ENCODE peak calls at places on chromosomes 5 and 9, in eight cellular contexts. One of them, this sample, is unnamed. For H3K36me3, the result is how much of the 10 kb centered on the place peaks cover.

GRCh38 chr9:82367929-82368328 is 379.4 kb downstream of the SPATA31D1 start:
- DNase-seq in upper lobe of right lung: no peak
- DNase-seq in tibial nerve: no peak
- DNase-seq in mammary epithelial cell: no peak
- DNase-seq in pancreas: no peak
- DNase-seq in psoas muscle: no peak
- DNase-seq in endodermal cell: no peak
- DNase-seq in mucosa of descending colon: no peak
- DNase-seq in this sample: no peak

GRCh38 chr9:108275906-108276305 is 579.9 kb downstream of the ACTL7B start:
- DNase-seq in upper lobe of right lung: no peak
- DNase-seq in tibial nerve: no peak
- DNase-seq in mammary epithelial cell: no peak
- DNase-seq in pancreas: no peak
- DNase-seq in psoas muscle: no peak
- DNase-seq in endodermal cell: no peak
- DNase-seq in mucosa of descending colon: no peak
- DNase-seq in this sample: no peak

GRCh38 chr9:79134654-79135053 is 437.1 kb upstream of the TLE4 start:
- DNase-seq in upper lobe of right lung: no peak
- DNase-seq in tibial nerve: no peak
- DNase-seq in mammary epithelial cell: peak
- DNase-seq in pancreas: no peak
- DNase-seq in psoas muscle: no peak
- DNase-seq in endodermal cell: peak
- DNase-seq in mucosa of descending colon: no peak
- DNase-seq in this sample: no peak

GRCh38 chr9:96230002-96230401 is 72.0 kb downstream of the HSD17B3 start:
- DNase-seq in upper lobe of right lung: no peak
- DNase-seq in tibial nerve: no peak
- DNase-seq in mammary epithelial cell: no peak
- DNase-seq in pancreas: no peak
- DNase-seq in psoas muscle: no peak
- DNase-seq in endodermal cell: no peak
- DNase-seq in mucosa of descending colon: no peak
- DNase-seq in this sample: no peak

GRCh38 chr5:146369691-146370090 is 31.1 kb downstream of the POU4F3 start:
- DNase-seq in upper lobe of right lung: no peak
- DNase-seq in tibial nerve: no peak
- DNase-seq in mammary epithelial cell: peak
- DNase-seq in pancreas: no peak
- DNase-seq in psoas muscle: no peak
- DNase-seq in endodermal cell: no peak
- DNase-seq in mucosa of descending colon: no peak
- DNase-seq in this sample: no peak

GRCh38 chr9:9122230-9122875 is 1322.8 kb upstream of the DMAC1 start:
- DNase-seq in upper lobe of right lung: no peak
- DNase-seq in tibial nerve: no peak
- DNase-seq in mammary epithelial cell: no peak
- DNase-seq in pancreas: no peak
- DNase-seq in psoas muscle: no peak
- DNase-seq in endodermal cell: no peak
- DNase-seq in mucosa of descending colon: no peak
- DNase-seq in this sample: no peak

GRCh38 chr5:95955996-95956899 is 5.4 kb downstream of the ELL2 start:
- DNase-seq in upper lobe of right lung: no peak
- DNase-seq in tibial nerve: no peak
- DNase-seq in mammary epithelial cell: no peak
- DNase-seq in pancreas: no peak
- DNase-seq in psoas muscle: no peak
- DNase-seq in endodermal cell: no peak
- DNase-seq in mucosa of descending colon: no peak
- DNase-seq in this sample: no peak

GRCh38 chr5:178589180-178590140 is 733 bp downstream of the COL23A1 start:
- DNase-seq in upper lobe of right lung: peak
- DNase-seq in tibial nerve: no peak
- DNase-seq in mammary epithelial cell: peak
- DNase-seq in pancreas: no peak
- DNase-seq in psoas muscle: no peak
- DNase-seq in endodermal cell: peak
- DNase-seq in mucosa of descending colon: no peak
- DNase-seq in this sample: peak

GRCh38 chr9:36056896-36057295 is 20.2 kb downstream of the RECK start:
- DNase-seq in upper lobe of right lung: no peak
- DNase-seq in tibial nerve: no peak
- DNase-seq in mammary epithelial cell: no peak
- DNase-seq in pancreas: no peak
- DNase-seq in psoas muscle: no peak
- DNase-seq in endodermal cell: no peak
- DNase-seq in mucosa of descending colon: no peak
- DNase-seq in this sample: no peak

GRCh38 chr5:7878381-7878873 is 9.5 kb downstream of the MTRR start:
- DNase-seq in upper lobe of right lung: no peak
- DNase-seq in tibial nerve: no peak
- DNase-seq in mammary epithelial cell: peak
- DNase-seq in pancreas: no peak
- DNase-seq in psoas muscle: no peak
- DNase-seq in endodermal cell: no peak
- DNase-seq in mucosa of descending colon: no peak
- DNase-seq in this sample: peak
- H3K36me3 ChIP-seq in upper lobe of right lung: half or more
- H3K36me3 ChIP-seq in tibial nerve: half or more
- H3K36me3 ChIP-seq in mammary epithelial cell: under half
- H3K36me3 ChIP-seq in pancreas: under half
- H3K36me3 ChIP-seq in psoas muscle: under half
- H3K36me3 ChIP-seq in endodermal cell: half or more
- H3K36me3 ChIP-seq in mucosa of descending colon: under half
- H3K36me3 ChIP-seq in this sample: under half

DNA sequence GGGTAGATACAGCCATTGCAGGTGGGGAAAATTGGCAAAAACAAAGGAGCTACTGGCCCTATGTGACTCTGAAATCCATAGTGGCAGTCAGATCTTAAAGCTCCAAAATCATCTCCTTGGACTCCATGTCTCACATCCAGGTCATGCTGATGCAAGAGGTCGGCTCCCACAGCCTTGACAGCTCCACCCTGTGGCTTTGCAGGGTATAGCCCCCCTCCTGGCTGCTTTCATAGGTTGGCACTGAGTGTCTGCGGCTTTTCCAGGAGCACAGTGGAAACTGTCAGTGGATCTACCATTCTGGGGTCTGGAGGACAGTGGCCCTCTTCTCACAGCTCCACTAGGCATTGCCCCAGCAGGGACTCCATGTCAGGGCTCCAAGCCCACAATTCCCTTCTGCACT is 1190.1 kb downstream of the CDH12 start:
- DNase-seq in upper lobe of right lung: no peak
- DNase-seq in tibial nerve: no peak
- DNase-seq in mammary epithelial cell: no peak
- DNase-seq in pancreas: no peak
- DNase-seq in psoas muscle: no peak
- DNase-seq in endodermal cell: peak
- DNase-seq in mucosa of descending colon: no peak
- DNase-seq in this sample: no peak
- TF ChIP-seq CTCF in upper lobe of right lung: no peak
- TF ChIP-seq CTCF in tibial nerve: no peak
- TF ChIP-seq CTCF in mammary epithelial cell: no peak
- TF ChIP-seq CTCF in pancreas: no peak
- TF ChIP-seq CTCF in psoas muscle: no peak
- TF ChIP-seq CTCF in endodermal cell: peak
- TF ChIP-seq CTCF in mucosa of descending colon: no peak
- TF ChIP-seq CTCF in this sample: no peak

GRCh38 chr5:177447611-177448243 is 1.1 kb downstream of the PRR7 start:
- DNase-seq in upper lobe of right lung: no peak
- DNase-seq in tibial nerve: no peak
- DNase-seq in mammary epithelial cell: peak
- DNase-seq in pancreas: peak
- DNase-seq in psoas muscle: peak
- DNase-seq in endodermal cell: peak
- DNase-seq in mucosa of descending colon: peak
- DNase-seq in this sample: no peak
- H3K4me3 ChIP-seq in upper lobe of right lung: no peak
- H3K4me3 ChIP-seq in tibial nerve: peak
- H3K4me3 ChIP-seq in mammary epithelial cell: peak
- H3K4me3 ChIP-seq in pancreas: no peak
- H3K4me3 ChIP-seq in psoas muscle: peak
- H3K4me3 ChIP-seq in endodermal cell: peak
- H3K4me3 ChIP-seq in mucosa of descending colon: no peak
- H3K4me3 ChIP-seq in this sample: peak

GRCh38 chr5:171409164-171410136 is 10.0 kb upstream of the FGF18 start:
- DNase-seq in upper lobe of right lung: no peak
- DNase-seq in tibial nerve: no peak
- DNase-seq in mammary epithelial cell: no peak
- DNase-seq in pancreas: no peak
- DNase-seq in psoas muscle: no peak
- DNase-seq in endodermal cell: peak
- DNase-seq in mucosa of descending colon: no peak
- DNase-seq in this sample: no peak

GRCh38 chr5:171415115-171415730 is 4.2 kb upstream of the FGF18 start:
- DNase-seq in upper lobe of right lung: no peak
- DNase-seq in tibial nerve: no peak
- DNase-seq in mammary epithelial cell: no peak
- DNase-seq in pancreas: no peak
- DNase-seq in psoas muscle: no peak
- DNase-seq in endodermal cell: peak
- DNase-seq in mucosa of descending colon: no peak
- DNase-seq in this sample: no peak

GRCh38 chr5:171412186-171412585 is 7.3 kb upstream of the FGF18 start:
- DNase-seq in upper lobe of right lung: no peak
- DNase-seq in tibial nerve: no peak
- DNase-seq in mammary epithelial cell: no peak
- DNase-seq in pancreas: no peak
- DNase-seq in psoas muscle: no peak
- DNase-seq in endodermal cell: no peak
- DNase-seq in mucosa of descending colon: no peak
- DNase-seq in this sample: no peak

GRCh38 chr5:171416160-171417049 is 3.0 kb upstream of the FGF18 start:
- DNase-seq in upper lobe of right lung: no peak
- DNase-seq in tibial nerve: no peak
- DNase-seq in mammary epithelial cell: no peak
- DNase-seq in pancreas: no peak
- DNase-seq in psoas muscle: no peak
- DNase-seq in endodermal cell: peak
- DNase-seq in mucosa of descending colon: no peak
- DNase-seq in this sample: no peak

GRCh38 chr5:171413153-171413910 is 6.1 kb upstream of the FGF18 start:
- DNase-seq in upper lobe of right lung: no peak
- DNase-seq in tibial nerve: no peak
- DNase-seq in mammary epithelial cell: no peak
- DNase-seq in pancreas: no peak
- DNase-seq in psoas muscle: no peak
- DNase-seq in endodermal cell: peak
- DNase-seq in mucosa of descending colon: no peak
- DNase-seq in this sample: no peak
- H3K36me3 ChIP-seq in upper lobe of right lung: half or more
- H3K36me3 ChIP-seq in tibial nerve: half or more
- H3K36me3 ChIP-seq in mammary epithelial cell: under half
- H3K36me3 ChIP-seq in pancreas: under half
- H3K36me3 ChIP-seq in psoas muscle: under half
- H3K36me3 ChIP-seq in endodermal cell: half or more
- H3K36me3 ChIP-seq in mucosa of descending colon: under half
- H3K36me3 ChIP-seq in this sample: under half

GRCh38 chr5:172858990-172859811 is 25.1 kb downstream of the ERGIC1 start:
- DNase-seq in upper lobe of right lung: no peak
- DNase-seq in tibial nerve: peak
- DNase-seq in mammary epithelial cell: no peak
- DNase-seq in pancreas: no peak
- DNase-seq in psoas muscle: peak
- DNase-seq in endodermal cell: no peak
- DNase-seq in mucosa of descending colon: no peak
- DNase-seq in this sample: no peak

GRCh38 chr5:172858511-172858989 is 24.5 kb downstream of the ERGIC1 start:
- DNase-seq in upper lobe of right lung: no peak
- DNase-seq in tibial nerve: no peak
- DNase-seq in mammary epithelial cell: no peak
- DNase-seq in pancreas: no peak
- DNase-seq in psoas muscle: peak
- DNase-seq in endodermal cell: no peak
- DNase-seq in mucosa of descending colon: no peak
- DNase-seq in this sample: no peak

GRCh38 chr5:172860520-172861443 is 26.7 kb downstream of the ERGIC1 start:
- DNase-seq in upper lobe of right lung: peak
- DNase-seq in tibial nerve: peak
- DNase-seq in mammary epithelial cell: peak
- DNase-seq in pancreas: peak
- DNase-seq in psoas muscle: peak
- DNase-seq in endodermal cell: no peak
- DNase-seq in mucosa of descending colon: no peak
- DNase-seq in this sample: no peak

GRCh38 chr5:172861461-172861860 is 27.4 kb downstream of the ERGIC1 start:
- DNase-seq in upper lobe of right lung: no peak
- DNase-seq in tibial nerve: no peak
- DNase-seq in mammary epithelial cell: no peak
- DNase-seq in pancreas: no peak
- DNase-seq in psoas muscle: no peak
- DNase-seq in endodermal cell: no peak
- DNase-seq in mucosa of descending colon: no peak
- DNase-seq in this sample: no peak

DNA sequence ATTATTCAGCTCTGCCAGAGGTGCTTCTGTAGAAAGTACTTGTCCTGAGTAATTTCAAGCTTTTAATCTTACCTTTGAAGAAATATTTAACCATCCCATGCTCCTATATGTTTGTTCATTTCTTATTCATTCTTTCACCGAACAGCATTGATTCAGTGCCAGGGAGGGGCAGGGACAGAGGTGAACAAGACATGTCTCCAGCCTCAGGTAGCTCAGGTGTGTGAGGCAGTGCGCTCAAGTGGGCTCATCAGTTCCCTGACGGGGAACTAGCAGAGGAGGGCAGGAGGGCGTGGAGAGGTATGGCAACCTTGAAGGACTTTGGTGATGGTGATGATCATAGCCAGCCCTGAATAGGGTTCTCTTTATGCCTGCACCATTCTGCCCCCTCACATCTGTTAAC is 25.9 kb downstream of the ERGIC1 start:
- DNase-seq in upper lobe of right lung: no peak
- DNase-seq in tibial nerve: no peak
- DNase-seq in mammary epithelial cell: peak
- DNase-seq in pancreas: no peak
- DNase-seq in psoas muscle: no peak
- DNase-seq in endodermal cell: no peak
- DNase-seq in mucosa of descending colon: no peak
- DNase-seq in this sample: no peak
- TF ChIP-seq CTCF in upper lobe of right lung: no peak
- TF ChIP-seq CTCF in tibial nerve: no peak
- TF ChIP-seq CTCF in mammary epithelial cell: no peak
- TF ChIP-seq CTCF in pancreas: no peak
- TF ChIP-seq CTCF in psoas muscle: no peak
- TF ChIP-seq CTCF in endodermal cell: no peak
- TF ChIP-seq CTCF in mucosa of descending colon: no peak
- TF ChIP-seq CTCF in this sample: no peak

GRCh38 chr9:104339692-104340091 is 164.4 kb upstream of the OR13F1 start:
- DNase-seq in upper lobe of right lung: no peak
- DNase-seq in tibial nerve: no peak
- DNase-seq in mammary epithelial cell: peak
- DNase-seq in pancreas: no peak
- DNase-seq in psoas muscle: no peak
- DNase-seq in endodermal cell: no peak
- DNase-seq in mucosa of descending colon: no peak
- DNase-seq in this sample: no peak
- H3K4me3 ChIP-seq in upper lobe of right lung: no peak
- H3K4me3 ChIP-seq in tibial nerve: no peak
- H3K4me3 ChIP-seq in mammary epithelial cell: no peak
- H3K4me3 ChIP-seq in pancreas: no peak
- H3K4me3 ChIP-seq in psoas muscle: no peak
- H3K4me3 ChIP-seq in endodermal cell: no peak
- H3K4me3 ChIP-seq in mucosa of descending colon: no peak
- H3K4me3 ChIP-seq in this sample: no peak

This sample was measured in GM06990.